ENCODE peak calls at places on chromosomes 6 and 20, in six cellular contexts. H is WERI-Rb-1; J is tibial nerve; W is stimulated activated CD8-positive, alpha-beta memory T cell treated with anti-CD3 and anti-CD28 coated beads, Interleukin-4, amount 100 ng/mL, for 24 hours; S is EL; F is ureter. K is an unnamed sample.

GRCh38 chr6:136963259-136963658 is 41.2 kb downstream of the SLC35D3 start:
- DNase-seq in H (no peak), J (no peak), W (no peak), S (no peak), F (no peak), K (no peak)

GRCh38 chr20:5482791-5483190 is 166.0 kb upstream of the PROKR2 start:
- DNase-seq in H (no peak), J (no peak), W (no peak), S (no peak), F (no peak), K (no peak)

GRCh38 chr6:45595010-45595851 is 217.5 kb upstream of the SUPT3H start:
- DNase-seq in H (no peak), J (no peak), W (no peak), S (no peak), F (no peak), K (no peak)

GRCh38 chr6:111843347-111844147 is 29.7 kb downstream of the FYN start:
- DNase-seq in H (no peak), J (no peak), W (peak), S (no peak), F (no peak), K (no peak)

GRCh38 chr20:31607640-31608255 is 2.7 kb downstream of the ID1 start:
- DNase-seq in H (no peak), J (no peak), W (no peak), S (no peak), F (no peak), K (no peak)

GRCh38 chr20:7693761-7694160 is 246.5 kb downstream of the HAO1 start:
- DNase-seq in H (no peak), J (no peak), W (no peak), S (no peak), F (no peak), K (no peak)

GRCh38 chr6:118872726-118873125 is 21.2 kb upstream of the ASF1A start:
- DNase-seq in H (no peak), J (no peak), W (no peak), S (no peak), F (no peak), K (no peak)

GRCh38 chr6:35496036-35496850 is 636 bp downstream of the TEAD3 start:
- DNase-seq in H (no peak), J (no peak), W (no peak), S (peak), F (peak), K (no peak)

GRCh38 chr20:59235226-59235625 is 65.2 kb upstream of the EDN3 start:
- DNase-seq in H (no peak), J (no peak), W (no peak), S (no peak), F (no peak), K (no peak)

GRCh38 chr20:5945963-5946362 is 4.4 kb downstream of the TRMT6 start:
- DNase-seq in H (no peak), J (no peak), W (no peak), S (peak), F (no peak), K (no peak)

GRCh38 chr6:21808045-21808470 is 214.5 kb downstream of the SOX4 start:
- DNase-seq in H (no peak), J (no peak), W (no peak), S (peak), F (no peak), K (no peak)

GRCh38 chr20:57335392-57335791 is 5.8 kb downstream of the SPO11 start:
- DNase-seq in H (no peak), J (no peak), W (no peak), S (no peak), F (no peak), K (no peak)

GRCh38 chr6:51992834-51993233 is 94.6 kb downstream of the PKHD1 start:
- DNase-seq in H (no peak), J (no peak), W (no peak), S (no peak), F (no peak), K (no peak)

GRCh38 chr6:113654396-113654795 is 202.7 kb upstream of the MARCKS start:
- DNase-seq in H (no peak), J (peak), W (no peak), S (peak), F (peak), K (no peak)

GRCh38 chr6:41355952-41356351 is 20.5 kb downstream of the NCR2 start:
- DNase-seq in H (no peak), J (no peak), W (no peak), S (no peak), F (no peak), K (no peak)

GRCh38 chr20:44050327-44050726 is 135.7 kb downstream of the TOX2 start:
- DNase-seq in H (no peak), J (no peak), W (no peak), S (no peak), F (no peak), K (no peak)

GRCh38 chr20:48406462-48407235 is 421.1 kb downstream of the PREX1 start:
- DNase-seq in H (no peak), J (no peak), W (no peak), S (no peak), F (no peak), K (no peak)

GRCh38 chr20:46438156-46438750 is 31.8 kb upstream of the ELMO2 start:
- DNase-seq in H (peak), J (no peak), W (no peak), S (peak), F (no peak), K (no peak)

GRCh38 chr6:73194744-73195143 is 30.6 kb downstream of the KHDC1L start:
- DNase-seq in H (no peak), J (no peak), W (no peak), S (no peak), F (no peak), K (no peak)

GRCh38 chr20:8449120-8449519 is 317.1 kb downstream of the PLCB1 start:
- DNase-seq in H (no peak), J (no peak), W (no peak), S (peak), F (no peak), K (no peak)

GRCh38 chr6:36364669-36365479 is 22.6 kb downstream of the ETV7 start:
- DNase-seq in H (no peak), J (no peak), W (no peak), S (peak), F (no peak), K (no peak)

GRCh38 chr6:161486903-161487531 is 213.2 kb upstream of the AGPAT4 start:
- DNase-seq in H (no peak), J (no peak), W (no peak), S (no peak), F (no peak), K (no peak)

GRCh38 chr6:150547511-150548222 is 52.0 kb upstream of the PLEKHG1 start:
- DNase-seq in H (no peak), J (peak), W (no peak), S (no peak), F (no peak), K (peak)

GRCh38 chr20:19974621-19975435 is 42.3 kb upstream of the NAA20 start:
- DNase-seq in H (no peak), J (peak), W (no peak), S (peak), F (peak), K (no peak)

GRCh38 chr20:478949-479429 is 16.7 kb upstream of the TBC1D20 start:
- DNase-seq in H (no peak), J (peak), W (no peak), S (peak), F (no peak), K (no peak)

GRCh38 chr20:43681468-43681942 is 14.6 kb downstream of the MYBL2 start:
- DNase-seq in H (peak), J (no peak), W (no peak), S (no peak), F (no peak), K (no peak)

GRCh38 chr6:5238336-5238735 is 22.4 kb downstream of the LYRM4 start:
- DNase-seq in H (no peak), J (no peak), W (no peak), S (no peak), F (no peak), K (no peak)

K was measured in iPS DF 19.7.